ENCODE peak calls at places on chromosomes 16 and 17, in five cellular contexts. X, N, O, I and L are unnamed samples.

GRCh38 chr16:31537362-31537921 is 9.7 kb downstream of the AHSP start:
- ATAC-seq in X (peak; percentile 62), N (no peak), O (peak; percentile 90), I (no peak), L (no peak)

GRCh38 chr17:80847506-80848230 is 144.0 kb upstream of the CHMP6 start:
- ATAC-seq in X (no peak), N (peak; percentile 87), O (no peak), I (no peak), L (no peak)

GRCh38 chr17:73342549-73343167 is 30.9 kb upstream of the CDC42EP4 start:
- ATAC-seq in X (peak; percentile 42), N (no peak), O (no peak), I (peak; percentile 79), L (no peak)

GRCh38 chr16:82627811-82628339 is 1.1 kb downstream of the CDH13 start:
- ATAC-seq in X (peak; percentile 3), N (no peak), O (no peak), I (no peak), L (no peak)

GRCh38 chr17:34305061-34305460 is 14.2 kb upstream of the CCL8 start:
- ATAC-seq in X (no peak), N (no peak), O (no peak), I (no peak), L (no peak)

GRCh38 chr17:74892974-74893911 is at the start of gene FADS6:
- ATAC-seq in X (peak; percentile 42), N (peak; percentile 81), O (peak; percentile 61), I (no peak), L (peak; percentile 44)

GRCh38 chr17:4898927-4899326 is 409 bp upstream of the C17orf107 start:
- ATAC-seq in X (no peak), N (no peak), O (no peak), I (no peak), L (no peak)

GRCh38 chr17:19867094-19867653 is 562 bp downstream of the ULK2 start:
- ATAC-seq in X (peak; percentile 79), N (no peak), O (peak; percentile 89), I (peak; percentile 29), L (peak; percentile 73)

GRCh38 chr17:6701719-6702118 is 11.4 kb downstream of the SLC13A5 start:
- ATAC-seq in X (peak; percentile 50), N (peak; percentile 99), O (peak; percentile 29), I (peak; percentile 61), L (no peak)

GRCh38 chr17:31580331-31581021 is 189.0 kb downstream of the RAB11FIP4 start:
- ATAC-seq in X (peak; percentile 72), N (no peak), O (peak; percentile 28), I (peak; percentile 76), L (peak; percentile 58)

GRCh38 chr17:34110315-34110714 is 144.8 kb upstream of the CCL2 start:
- ATAC-seq in X (no peak), N (no peak), O (no peak), I (no peak), L (no peak)

GRCh38 chr16:66511615-66512500 is 38.1 kb downstream of the TK2 start:
- ATAC-seq in X (peak; percentile 7), N (peak; percentile 18), O (no peak), I (no peak), L (peak; percentile 27)

GRCh38 chr17:10033449-10033848 is 128.4 kb upstream of the RCVRN start:
- ATAC-seq in X (no peak), N (no peak), O (no peak), I (no peak), L (no peak)

GRCh38 chr17:1072551-1072961 is 75.6 kb downstream of the TIMM22 start:
- ATAC-seq in X (no peak), N (no peak), O (no peak), I (no peak), L (no peak)

GRCh38 chr16:47058295-47059086 is 85.0 kb upstream of the DNAJA2 start:
- ATAC-seq in X (no peak), N (no peak), O (peak; percentile 82), I (no peak), L (no peak)

DNA sequence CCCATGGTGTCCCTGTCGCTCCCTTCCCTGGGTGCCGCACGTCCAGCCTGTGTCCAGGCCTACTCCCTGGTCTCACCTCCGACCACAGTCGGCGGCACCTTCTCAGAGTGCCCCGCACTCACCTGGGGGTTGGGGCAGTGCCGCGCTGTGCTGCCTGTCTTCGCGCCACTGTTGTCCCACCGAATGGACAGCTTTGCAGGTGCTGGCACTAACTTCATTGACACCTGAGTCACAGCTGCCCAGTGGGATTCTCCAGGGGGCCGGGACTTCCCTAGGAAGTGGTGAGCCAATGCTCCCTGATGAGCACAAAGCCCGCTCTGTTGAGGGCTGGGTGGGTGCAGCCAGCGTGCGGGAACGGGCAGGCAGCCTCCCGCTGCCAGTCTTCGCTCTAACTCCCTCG is 24.3 kb upstream of the DBNDD1 start:
- ATAC-seq in X (no peak), N (no peak), O (no peak), I (no peak), L (no peak)
- H3K36me3 ChIP-seq in X (peaks cover 42% of the 10 kb centered on the region), N (peaks cover 40% of the 10 kb centered on the region), O (peaks cover 25% of the 10 kb centered on the region), I (no peaks in the 10 kb centered on the region), L (peaks cover 23% of the 10 kb centered on the region)

DNA sequence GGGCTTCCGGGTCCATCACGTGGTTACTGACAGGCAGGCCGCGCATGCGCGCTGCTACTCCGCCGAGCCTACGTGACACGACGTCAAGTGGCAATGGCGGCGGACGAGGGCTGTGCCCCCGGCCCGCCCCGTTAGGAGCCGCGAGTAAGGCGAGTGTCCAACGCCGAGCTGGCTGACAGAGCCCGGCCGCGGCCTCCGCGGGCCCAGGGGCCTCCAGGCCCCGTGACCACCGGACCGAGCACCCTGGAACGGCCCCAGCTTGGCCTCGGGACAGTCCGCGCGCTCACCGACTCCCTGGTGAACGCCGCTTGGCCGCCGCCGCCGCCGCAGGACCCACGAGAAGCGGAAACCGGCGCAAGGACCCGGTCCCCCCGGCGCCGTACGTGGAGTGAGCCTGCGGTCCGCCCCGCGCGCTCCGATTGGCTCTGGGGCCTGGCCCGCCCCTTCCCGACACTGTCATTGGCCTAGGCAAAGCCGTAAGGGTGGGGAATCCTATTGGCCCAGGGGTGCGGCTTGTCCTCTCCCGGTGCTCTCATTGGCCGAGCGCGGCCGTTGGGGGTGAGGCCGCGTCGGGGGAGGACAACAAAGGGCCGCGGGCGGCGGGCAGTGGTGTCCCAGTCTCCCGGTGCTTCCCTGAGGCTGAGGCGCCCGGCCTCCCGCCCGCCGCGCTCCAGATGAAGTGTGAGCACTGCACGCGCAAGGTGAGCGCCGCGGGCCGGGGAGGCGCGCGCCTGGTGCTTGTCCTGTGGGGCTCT is at the start of gene NARF:
- ATAC-seq in X (peak; percentile 99), N (peak; percentile 95), O (peak; percentile 96), I (peak; percentile 99), L (peak; percentile 99)
- TF ChIP-seq EP300 in X (no peak), N (no peak), O (peak; percentile 9), I (no peak), L (no peak)

DNA sequence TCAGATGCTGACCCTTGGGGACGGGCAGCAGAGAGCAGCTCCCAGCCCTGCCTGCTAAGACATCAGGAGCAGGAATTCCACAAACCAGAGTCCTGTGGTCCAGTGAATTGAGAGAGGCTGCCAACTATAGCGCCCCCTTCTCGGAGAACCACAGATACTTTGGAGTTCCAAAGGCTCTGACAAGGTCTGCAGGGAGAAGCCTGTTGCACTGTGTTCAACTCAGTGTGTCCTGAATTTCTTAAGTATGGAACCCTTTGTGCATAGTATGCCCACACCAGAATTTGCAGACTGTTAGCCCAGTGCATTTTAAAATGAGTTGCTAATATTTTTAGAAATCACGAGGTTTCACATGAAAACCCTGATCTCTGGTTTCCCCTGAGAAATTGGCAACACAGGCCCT is 223.4 kb downstream of the KATNIP start:
- ATAC-seq in X (no peak), N (no peak), O (no peak), I (no peak), L (no peak)
- H3K36me3 ChIP-seq in X (peaks cover 66% of the 10 kb centered on the region), N (no peaks in the 10 kb centered on the region), O (no peaks in the 10 kb centered on the region), I (no peaks in the 10 kb centered on the region), L (peaks cover 96% of the 10 kb centered on the region)

GRCh38 chr16:53059672-53060071 is 4.9 kb downstream of the CHD9 start:
- ATAC-seq in X (no peak), N (no peak), O (no peak), I (no peak), L (no peak)
- TF ChIP-seq EP300 in X (no peak), N (no peak), O (no peak), I (no peak), L (no peak)

GRCh38 chr16:3904875-3905274 is 24.4 kb upstream of the CREBBP start:
- ATAC-seq in X (no peak), N (no peak), O (no peak), I (no peak), L (no peak)
- H3K36me3 ChIP-seq in X (no peaks in the 10 kb centered on the region), N (no peaks in the 10 kb centered on the region), O (no peaks in the 10 kb centered on the region), I (no peaks in the 10 kb centered on the region), L (no peaks in the 10 kb centered on the region)

GRCh38 chr17:7703584-7704574 is 1.1 kb upstream of the EFNB3 start:
- ATAC-seq in X (no peak), N (peak; percentile 63), O (peak; percentile 26), I (peak; percentile 31), L (no peak)
- TF ChIP-seq EP300 in X (no peak), N (no peak), O (no peak), I (no peak), L (no peak)

DNA sequence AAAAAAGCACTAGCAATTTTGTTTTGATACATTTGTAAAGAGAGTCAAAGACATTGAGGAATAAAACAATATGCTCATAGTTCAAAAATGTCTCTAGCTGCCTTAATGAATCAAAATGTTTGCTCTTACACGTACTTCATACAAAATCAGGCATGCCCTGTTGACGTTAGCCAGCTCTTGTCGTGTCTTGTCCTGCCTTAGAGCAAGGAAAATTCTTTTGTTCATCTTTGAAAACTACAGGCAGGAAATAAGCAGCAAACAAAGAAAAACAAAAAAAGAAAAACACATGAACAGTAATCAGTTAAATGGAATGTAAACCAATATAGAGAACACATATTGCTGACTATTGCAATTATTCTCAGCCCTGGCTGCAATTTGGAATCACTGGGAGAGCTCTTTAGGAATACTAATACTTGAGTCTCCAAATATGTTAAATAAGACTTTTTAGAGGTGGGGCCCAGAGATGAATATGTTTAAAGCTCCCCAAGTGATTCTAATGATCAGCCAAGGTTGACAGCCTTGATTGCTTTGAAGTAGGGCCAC is 1.7 kb downstream of the CAPNS2 start:
- ATAC-seq in X (no peak), N (no peak), O (no peak), I (no peak), L (no peak)
- H3K36me3 ChIP-seq in X (no peaks in the 10 kb centered on the region), N (no peaks in the 10 kb centered on the region), O (no peaks in the 10 kb centered on the region), I (no peaks in the 10 kb centered on the region), L (no peaks in the 10 kb centered on the region)